ENCODE peak calls at places on chromosomes 6 and 20, in seven cellular contexts. P, Y, T, Z, E, N and R are unnamed samples.
A peak's percentile ranks its signal among the peaks of the same experiment; 100 is the strongest.

GRCh38 chr6:134029495-134030455 is 22.6 kb downstream of the SLC2A12 start:
- DNase-seq in P (no peak), Y (no peak), T (no peak), Z (no peak), E (no peak), N (peak; percentile 13), R (no peak)

GRCh38 chr6:2503816-2504494 is 246.8 kb downstream of the MYLK4 start:
- DNase-seq in P (no peak), Y (no peak), T (no peak), Z (no peak), E (no peak), N (no peak), R (no peak)

GRCh38 chr6:119620846-119621570 is 271.4 kb upstream of the MAN1A1 start:
- DNase-seq in P (no peak), Y (no peak), T (no peak), Z (no peak), E (no peak), N (no peak), R (no peak)

GRCh38 chr6:125154184-125155135 is 887 bp downstream of the TPD52L1 start:
- DNase-seq in P (peak; percentile 69), Y (peak; percentile 68), T (peak; percentile 42), Z (peak; percentile 7), E (peak; percentile 61), N (peak; percentile 23), R (peak; percentile 46)

GRCh38 chr20:57701651-57702050 is 8.2 kb downstream of the PMEPA1 start:
- DNase-seq in P (no peak), Y (no peak), T (no peak), Z (no peak), E (no peak), N (no peak), R (no peak)

GRCh38 chr20:5504061-5504739 is 187.4 kb upstream of the PROKR2 start:
- DNase-seq in P (no peak), Y (peak; percentile 69), T (peak; percentile 58), Z (peak; percentile 53), E (peak; percentile 68), N (peak; percentile 85), R (peak; percentile 18)

GRCh38 chr20:51862796-51863195 is 60.5 kb upstream of the SALL4 start:
- DNase-seq in P (no peak), Y (no peak), T (no peak), Z (no peak), E (no peak), N (no peak), R (no peak)

GRCh38 chr6:47485083-47485482 is 7.5 kb downstream of the CD2AP start:
- DNase-seq in P (no peak), Y (no peak), T (no peak), Z (no peak), E (no peak), N (no peak), R (no peak)

GRCh38 chr6:53065266-53066058 is at the start of gene FBXO9:
- DNase-seq in P (peak; percentile 82), Y (peak; percentile 78), T (peak; percentile 65), Z (no peak), E (peak; percentile 84), N (peak; percentile 92), R (peak; percentile 84)

GRCh38 chr6:35973670-35974222 is 50.7 kb downstream of the SLC26A8 start:
- DNase-seq in P (no peak), Y (no peak), T (no peak), Z (no peak), E (no peak), N (no peak), R (no peak)

GRCh38 chr6:33312361-33313104 is 1.3 kb downstream of the TAPBP start:
- DNase-seq in P (peak; percentile 76), Y (peak; percentile 84), T (peak; percentile 96), Z (peak; percentile 67), E (peak; percentile 84), N (peak; percentile 75), R (peak; percentile 66)

GRCh38 chr6:104943781-104944180 is 13.1 kb upstream of the LIN28B start:
- DNase-seq in P (no peak), Y (no peak), T (no peak), Z (no peak), E (no peak), N (no peak), R (no peak)

GRCh38 chr6:160279850-160280249 is 21.2 kb upstream of the SLC22A2 start:
- DNase-seq in P (no peak), Y (no peak), T (no peak), Z (no peak), E (no peak), N (no peak), R (no peak)

GRCh38 chr6:105135056-105135455 is 44.8 kb downstream of the POPDC3 start:
- DNase-seq in P (no peak), Y (no peak), T (no peak), Z (no peak), E (no peak), N (peak; percentile 51), R (no peak)

GRCh38 chr6:31874836-31875572 is 3.8 kb downstream of the SLC44A4 start:
- DNase-seq in P (no peak), Y (no peak), T (no peak), Z (no peak), E (no peak), N (no peak), R (no peak)

GRCh38 chr20:44170796-44171410 is 16.1 kb downstream of the JPH2 start:
- DNase-seq in P (no peak), Y (peak; percentile 8), T (no peak), Z (no peak), E (no peak), N (no peak), R (no peak)

GRCh38 chr6:150651808-150652473 is 52.3 kb downstream of the PLEKHG1 start:
- DNase-seq in P (no peak), Y (no peak), T (no peak), Z (no peak), E (no peak), N (no peak), R (no peak)

GRCh38 chr20:3728354-3728753 is 4.1 kb upstream of the HSPA12B start:
- DNase-seq in P (no peak), Y (no peak), T (no peak), Z (no peak), E (no peak), N (no peak), R (no peak)

GRCh38 chr6:36604090-36605060 is 10.2 kb downstream of the SRSF3 start:
- DNase-seq in P (no peak), Y (peak; percentile 43), T (peak; percentile 6), Z (no peak), E (peak; percentile 26), N (no peak), R (no peak)

GRCh38 chr6:16687045-16687444 is 74.2 kb downstream of the ATXN1 start:
- DNase-seq in P (no peak), Y (no peak), T (no peak), Z (no peak), E (no peak), N (no peak), R (no peak)

GRCh38 chr20:48932375-48932941 is 10.9 kb downstream of the ARFGEF2 start:
- DNase-seq in P (no peak), Y (no peak), T (no peak), Z (no peak), E (no peak), N (no peak), R (no peak)

GRCh38 chr20:61969806-61970205 is 95.9 kb downstream of the TAF4 start:
- DNase-seq in P (peak; percentile 7), Y (peak; percentile 40), T (no peak), Z (no peak), E (no peak), N (no peak), R (no peak)

GRCh38 chr6:135522975-135523692 is 25.6 kb upstream of the AHI1 start:
- DNase-seq in P (no peak), Y (no peak), T (no peak), Z (no peak), E (no peak), N (no peak), R (no peak)
- TF ChIP-seq EP300 in P (no peak), Y (no peak), T (no peak), Z (no peak), E (no peak), N (no peak), R (no peak)

DNA sequence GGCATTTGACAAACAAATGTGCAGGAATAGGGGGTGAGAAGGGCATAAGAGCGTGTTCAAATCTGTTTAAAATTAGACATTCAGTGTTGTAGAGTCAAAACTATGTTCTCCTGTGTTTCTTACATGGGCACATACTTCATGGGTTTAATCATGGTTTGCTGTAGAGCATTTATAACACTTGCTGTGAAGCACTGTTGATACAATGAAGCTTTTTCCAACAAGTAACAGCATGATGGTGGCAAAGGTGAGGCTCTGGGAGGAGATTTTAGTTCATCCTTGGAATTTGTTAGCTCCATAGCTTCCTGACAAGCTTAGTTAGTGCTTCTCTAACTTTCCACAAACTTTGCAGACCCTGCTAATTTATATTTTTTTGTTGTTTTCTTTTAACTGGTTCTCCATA is 900.7 kb downstream of the TFAP2A start:
- DNase-seq in P (no peak), Y (no peak), T (no peak), Z (no peak), E (no peak), N (no peak), R (no peak)
- TF ChIP-seq EP300 in P (no peak), Y (no peak), T (no peak), Z (no peak), E (no peak), N (no peak), R (no peak)

DNA sequence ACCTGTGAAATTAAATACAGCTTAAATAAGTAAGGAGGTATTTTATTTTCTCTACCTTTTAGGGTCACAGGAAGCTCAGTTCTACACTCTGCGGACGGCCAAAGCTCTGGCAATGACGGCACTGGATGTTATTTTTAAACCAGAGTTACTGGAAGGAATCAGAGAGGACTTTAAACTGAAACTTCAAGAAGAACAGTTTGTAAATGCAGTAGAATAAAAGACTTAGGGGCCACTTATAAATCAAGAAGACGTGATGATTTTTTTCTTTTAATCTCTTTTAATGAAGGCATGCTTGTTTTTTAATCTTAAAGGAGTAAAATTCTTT is 16.2 kb downstream of the PM20D2 start:
- DNase-seq in P (no peak), Y (peak; percentile 88), T (no peak), Z (no peak), E (no peak), N (no peak), R (no peak)
- TF ChIP-seq EP300 in P (no peak), Y (peak; percentile 94), T (no peak), Z (no peak), E (no peak), N (no peak), R (no peak)

GRCh38 chr6:117317261-117317660 is 51.9 kb downstream of the VGLL2 start:
- DNase-seq in P (no peak), Y (no peak), T (no peak), Z (no peak), E (no peak), N (no peak), R (no peak)
- TF ChIP-seq EP300 in P (no peak), Y (no peak), T (no peak), Z (no peak), E (no peak), N (no peak), R (no peak)

GRCh38 chr6:43986177-43986825 is 141.0 kb downstream of the MRPL14 start:
- DNase-seq in P (no peak), Y (peak; percentile 35), T (no peak), Z (no peak), E (peak; percentile 41), N (no peak), R (no peak)
- TF ChIP-seq EP300 in P (no peak), Y (no peak), T (no peak), Z (no peak), E (no peak), N (no peak), R (no peak)